ENCODE peak calls at places on chromosomes 6 and 20, in four cellular contexts. One of them, this sample, is unnamed.

GRCh38 chr6:41334482-41335023 is 855 bp upstream of the NCR2 start:
- DNase-seq in GM23338: no peak
- DNase-seq in ovary: no peak
- DNase-seq in uterus: no peak
- DNase-seq in this sample: peak; percentile 2

GRCh38 chr6:129672883-129673631 is 36.9 kb downstream of the ARHGAP18 start:
- DNase-seq in GM23338: no peak
- DNase-seq in ovary: no peak
- DNase-seq in uterus: no peak
- DNase-seq in this sample: no peak

GRCh38 chr20:9392892-9393857 is 121.2 kb upstream of the LAMP5 start:
- DNase-seq in GM23338: peak; percentile 91
- DNase-seq in ovary: peak; percentile 54
- DNase-seq in uterus: peak; percentile 56
- DNase-seq in this sample: peak; percentile 39

GRCh38 chr6:136788069-136788902 is 4.0 kb downstream of the MAP3K5 start:
- DNase-seq in GM23338: no peak
- DNase-seq in ovary: no peak
- DNase-seq in uterus: no peak
- DNase-seq in this sample: no peak

GRCh38 chr6:25192562-25192961 is 86.6 kb upstream of the CARMIL1 start:
- DNase-seq in GM23338: peak; percentile 22
- DNase-seq in ovary: peak; percentile 47
- DNase-seq in uterus: peak; percentile 56
- DNase-seq in this sample: no peak

GRCh38 chr6:153312633-153313032 is 181.6 kb upstream of the RGS17 start:
- DNase-seq in GM23338: peak; percentile 39
- DNase-seq in ovary: no peak
- DNase-seq in uterus: no peak
- DNase-seq in this sample: peak; percentile 5

GRCh38 chr6:87407531-87407895 is 259 bp upstream of the CFAP206 start:
- DNase-seq in GM23338: peak; percentile 65
- DNase-seq in ovary: no peak
- DNase-seq in uterus: no peak
- DNase-seq in this sample: peak; percentile 39

GRCh38 chr20:6882911-6883310 is 115.4 kb downstream of the BMP2 start:
- DNase-seq in GM23338: no peak
- DNase-seq in ovary: no peak
- DNase-seq in uterus: no peak
- DNase-seq in this sample: no peak

GRCh38 chr20:50310673-50311051 is 120.0 kb downstream of the CEBPB start:
- DNase-seq in GM23338: no peak
- DNase-seq in ovary: peak; percentile 33
- DNase-seq in uterus: no peak
- DNase-seq in this sample: no peak
- H3K4me1 ChIP-seq in GM23338: peaks cover 10% of the 10 kb centered on the region
- H3K4me1 ChIP-seq in ovary: peaks cover 25% of the 10 kb centered on the region
- H3K4me1 ChIP-seq in uterus: peaks cover 17% of the 10 kb centered on the region
- H3K4me1 ChIP-seq in this sample: peaks cover 9% of the 10 kb centered on the region

DNA sequence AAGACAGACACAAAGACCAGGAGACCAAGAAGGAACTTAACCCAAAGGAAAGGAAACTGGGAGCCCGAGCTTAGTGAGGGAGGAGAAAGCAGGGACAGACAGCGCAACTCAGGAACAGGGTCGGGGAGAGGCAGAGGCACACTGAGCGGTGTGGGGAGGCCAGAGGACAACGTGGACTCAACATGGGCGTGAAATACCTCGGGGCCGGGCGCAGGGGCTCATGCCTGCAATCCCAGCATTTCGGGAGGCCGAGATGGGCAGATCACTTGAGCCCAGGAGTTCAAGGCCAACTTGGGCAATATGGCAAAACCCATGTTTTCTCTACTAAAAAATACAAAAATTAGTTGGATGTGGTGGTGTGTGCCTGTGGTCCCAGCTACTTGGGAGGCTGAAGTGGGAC is 5.7 kb upstream of the RPS6KA2 start:
- DNase-seq in GM23338: no peak
- DNase-seq in ovary: no peak
- DNase-seq in uterus: no peak
- DNase-seq in this sample: no peak
- H3K4me1 ChIP-seq in GM23338: peaks cover 33% of the 10 kb centered on the region
- H3K4me1 ChIP-seq in ovary: peaks cover 2% of the 10 kb centered on the region
- H3K4me1 ChIP-seq in uterus: peaks cover 4% of the 10 kb centered on the region
- H3K4me1 ChIP-seq in this sample: peaks cover 9% of the 10 kb centered on the region

DNA sequence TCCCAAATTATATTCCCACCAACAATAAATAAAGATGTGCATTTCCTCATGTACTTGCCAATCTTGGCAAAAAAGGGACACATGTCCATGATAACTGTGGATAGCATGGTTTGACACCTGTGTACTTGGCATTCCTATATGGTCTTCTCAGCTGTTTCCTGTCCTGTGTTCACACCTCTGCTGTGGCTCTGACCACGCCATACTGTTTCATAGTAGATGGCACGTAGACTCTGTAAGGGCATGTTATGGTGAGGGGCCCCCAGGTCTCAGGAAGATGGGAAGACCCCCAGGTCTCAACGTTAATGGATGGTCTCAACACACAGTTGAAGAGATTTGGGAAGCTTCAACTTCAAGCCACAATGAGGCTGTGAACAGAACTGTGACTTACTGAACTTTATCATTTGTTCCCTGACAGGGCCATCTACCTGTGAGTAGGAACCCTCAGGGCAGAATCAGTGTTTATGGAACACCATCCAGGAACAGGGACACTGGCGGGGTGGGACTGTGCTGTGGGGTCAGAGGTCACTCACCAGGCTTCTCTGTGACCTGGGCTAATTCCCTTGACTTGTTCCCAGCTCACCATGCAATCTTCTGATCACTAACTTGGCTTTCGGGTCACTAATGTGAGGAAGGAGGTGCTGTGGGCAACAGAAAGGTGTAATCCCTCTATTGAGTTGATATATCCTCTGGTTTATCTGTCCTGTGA is 11.8 kb downstream of the ZBTB24 start:
- DNase-seq in GM23338: no peak
- DNase-seq in ovary: no peak
- DNase-seq in uterus: no peak
- DNase-seq in this sample: no peak
- H3K4me1 ChIP-seq in GM23338: no peaks in the 10 kb centered on the region
- H3K4me1 ChIP-seq in ovary: no peaks in the 10 kb centered on the region
- H3K4me1 ChIP-seq in uterus: no peaks in the 10 kb centered on the region
- H3K4me1 ChIP-seq in this sample: no peaks in the 10 kb centered on the region

GRCh38 chr6:6683964-6684363 is 95.4 kb downstream of the LY86 start:
- DNase-seq in GM23338: no peak
- DNase-seq in ovary: no peak
- DNase-seq in uterus: no peak
- DNase-seq in this sample: no peak

GRCh38 chr6:6679633-6680032 is 91.1 kb downstream of the LY86 start:
- DNase-seq in GM23338: no peak
- DNase-seq in ovary: no peak
- DNase-seq in uterus: no peak
- DNase-seq in this sample: no peak

GRCh38 chr6:6682225-6682624 is 93.7 kb downstream of the LY86 start:
- DNase-seq in GM23338: no peak
- DNase-seq in ovary: no peak
- DNase-seq in uterus: no peak
- DNase-seq in this sample: no peak

GRCh38 chr6:6680524-6680923 is 92.0 kb downstream of the LY86 start:
- DNase-seq in GM23338: no peak
- DNase-seq in ovary: no peak
- DNase-seq in uterus: no peak
- DNase-seq in this sample: no peak

GRCh38 chr6:6681443-6681842 is 92.9 kb downstream of the LY86 start:
- DNase-seq in GM23338: no peak
- DNase-seq in ovary: no peak
- DNase-seq in uterus: no peak
- DNase-seq in this sample: no peak
- H3K4me1 ChIP-seq in GM23338: peaks cover 19% of the 10 kb centered on the region
- H3K4me1 ChIP-seq in ovary: no peaks in the 10 kb centered on the region
- H3K4me1 ChIP-seq in uterus: no peaks in the 10 kb centered on the region
- H3K4me1 ChIP-seq in this sample: no peaks in the 10 kb centered on the region

GRCh38 chr6:45422541-45423110 is 44.9 kb upstream of the SUPT3H start:
- DNase-seq in GM23338: peak; percentile 62
- DNase-seq in ovary: peak; percentile 47
- DNase-seq in uterus: peak; percentile 39
- DNase-seq in this sample: peak; percentile 41

GRCh38 chr6:45420083-45420908 is 42.6 kb upstream of the SUPT3H start:
- DNase-seq in GM23338: peak; percentile 58
- DNase-seq in ovary: peak; percentile 26
- DNase-seq in uterus: no peak
- DNase-seq in this sample: peak; percentile 7

GRCh38 chr6:45423111-45423900 is 45.6 kb upstream of the SUPT3H start:
- DNase-seq in GM23338: peak; percentile 66
- DNase-seq in ovary: peak; percentile 53
- DNase-seq in uterus: peak; percentile 36
- DNase-seq in this sample: peak; percentile 14

GRCh38 chr6:45420909-45421699 is 43.4 kb upstream of the SUPT3H start:
- DNase-seq in GM23338: peak; percentile 47
- DNase-seq in ovary: no peak
- DNase-seq in uterus: no peak
- DNase-seq in this sample: no peak

DNA sequence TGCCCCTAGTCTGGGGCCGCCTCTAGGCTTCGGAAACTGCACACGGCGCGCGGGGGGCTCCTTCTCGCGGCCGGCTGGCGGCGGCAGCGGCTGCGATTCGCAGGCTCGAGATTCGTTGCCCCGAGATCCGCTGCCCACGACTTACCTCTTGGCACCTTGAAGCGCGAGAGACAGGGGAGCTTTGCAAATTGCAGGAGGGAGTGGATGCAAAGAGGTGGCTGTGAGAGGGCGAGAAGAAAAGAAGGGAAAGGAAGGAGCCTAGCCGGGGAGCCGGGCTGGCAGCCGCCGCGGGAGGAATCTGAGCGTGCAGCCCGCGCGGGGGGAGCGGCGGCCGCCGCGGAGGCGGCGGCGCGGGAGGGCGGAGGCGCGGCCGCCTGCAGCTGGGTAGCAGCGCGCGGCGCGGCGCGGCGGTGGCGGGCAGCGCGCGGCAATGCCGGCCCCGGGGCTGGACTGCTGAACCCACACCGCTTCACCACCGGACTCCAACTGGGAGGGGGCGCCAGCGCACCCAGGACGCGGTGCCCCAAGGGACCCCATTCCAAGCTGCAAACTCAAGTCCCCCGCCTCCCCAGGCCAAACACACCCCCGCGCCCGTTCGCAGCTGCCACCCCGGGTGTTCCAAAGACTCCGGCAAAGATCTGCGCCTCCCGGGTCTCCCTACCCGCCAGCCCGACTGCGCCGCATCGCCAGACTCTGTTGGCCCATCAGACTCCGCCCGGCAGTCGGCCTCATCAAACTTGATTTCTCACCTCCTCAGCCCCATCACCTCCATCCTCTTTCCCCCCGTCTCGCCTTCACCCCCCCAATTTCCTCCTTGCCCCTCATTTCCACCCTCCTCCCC is 44.2 kb upstream of the SUPT3H start:
- DNase-seq in GM23338: peak; percentile 57
- DNase-seq in ovary: peak; percentile 69
- DNase-seq in uterus: peak; percentile 47
- DNase-seq in this sample: peak; percentile 61
- H3K4me1 ChIP-seq in GM23338: peaks cover 33% of the 10 kb centered on the region
- H3K4me1 ChIP-seq in ovary: peaks cover 3% of the 10 kb centered on the region
- H3K4me1 ChIP-seq in uterus: peaks cover 15% of the 10 kb centered on the region
- H3K4me1 ChIP-seq in this sample: no peaks in the 10 kb centered on the region

DNA sequence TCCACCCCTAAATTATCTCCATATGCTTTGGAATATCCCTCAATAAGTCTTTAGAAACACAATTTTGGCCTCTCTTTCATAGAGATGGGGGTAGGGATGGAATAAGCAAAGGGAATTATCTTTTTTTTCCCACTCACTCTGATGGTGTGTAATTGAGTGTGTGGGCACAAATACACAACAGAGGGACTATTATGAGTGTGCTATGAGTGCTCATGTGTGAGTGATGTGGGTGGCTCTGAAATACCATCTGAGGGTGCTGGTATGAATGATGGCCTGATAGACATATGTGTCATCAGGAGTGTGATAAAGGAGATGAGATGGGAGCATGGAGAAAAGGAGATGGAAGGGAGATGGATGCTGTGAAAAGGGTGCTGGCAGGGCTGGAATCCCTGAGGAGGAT is 35.6 kb downstream of the GSS start:
- DNase-seq in GM23338: no peak
- DNase-seq in ovary: no peak
- DNase-seq in uterus: no peak
- DNase-seq in this sample: no peak
- H3K4me1 ChIP-seq in GM23338: no peaks in the 10 kb centered on the region
- H3K4me1 ChIP-seq in ovary: peaks cover 2% of the 10 kb centered on the region
- H3K4me1 ChIP-seq in uterus: no peaks in the 10 kb centered on the region
- H3K4me1 ChIP-seq in this sample: no peaks in the 10 kb centered on the region

GRCh38 chr6:131177996-131178395 is 42.7 kb downstream of the AKAP7 start:
- DNase-seq in GM23338: no peak
- DNase-seq in ovary: no peak
- DNase-seq in uterus: no peak
- DNase-seq in this sample: no peak

GRCh38 chr6:131183427-131184095 is 48.3 kb downstream of the AKAP7 start:
- DNase-seq in GM23338: peak; percentile 54
- DNase-seq in ovary: no peak
- DNase-seq in uterus: no peak
- DNase-seq in this sample: no peak

DNA sequence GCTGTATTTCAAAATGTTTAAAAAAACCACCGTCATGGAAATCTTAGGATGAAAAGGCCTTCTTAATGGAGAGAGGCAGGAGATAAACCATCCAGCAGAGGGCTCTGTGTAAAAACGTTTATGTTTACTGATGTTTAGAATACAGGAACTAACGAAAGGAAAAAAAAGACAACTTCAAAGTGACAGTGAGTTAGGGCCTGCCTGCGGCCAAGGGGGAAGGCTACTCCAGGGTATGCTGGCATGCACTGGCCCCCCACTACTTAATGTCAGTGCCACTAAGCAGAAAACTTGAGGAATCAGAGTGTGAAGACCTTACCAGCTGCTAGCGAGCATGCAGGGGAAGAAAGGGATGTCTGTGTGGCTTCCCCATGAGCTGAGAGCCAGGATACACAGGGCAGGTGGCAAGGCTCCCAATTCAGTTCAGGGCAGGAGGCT is 47.7 kb downstream of the AKAP7 start:
- DNase-seq in GM23338: peak; percentile 82
- DNase-seq in ovary: no peak
- DNase-seq in uterus: no peak
- DNase-seq in this sample: no peak
- H3K4me1 ChIP-seq in GM23338: no peaks in the 10 kb centered on the region
- H3K4me1 ChIP-seq in ovary: no peaks in the 10 kb centered on the region
- H3K4me1 ChIP-seq in uterus: no peaks in the 10 kb centered on the region
- H3K4me1 ChIP-seq in this sample: no peaks in the 10 kb centered on the region

GRCh38 chr20:57897156-57897874 is 187.5 kb upstream of the PMEPA1 start:
- DNase-seq in GM23338: no peak
- DNase-seq in ovary: no peak
- DNase-seq in uterus: no peak
- DNase-seq in this sample: no peak
- H3K4me1 ChIP-seq in GM23338: no peaks in the 10 kb centered on the region
- H3K4me1 ChIP-seq in ovary: no peaks in the 10 kb centered on the region
- H3K4me1 ChIP-seq in uterus: no peaks in the 10 kb centered on the region
- H3K4me1 ChIP-seq in this sample: no peaks in the 10 kb centered on the region

GRCh38 chr20:41307021-41307420 is 10.5 kb downstream of the ZHX3 start:
- DNase-seq in GM23338: no peak
- DNase-seq in ovary: no peak
- DNase-seq in uterus: no peak
- DNase-seq in this sample: no peak

GRCh38 chr20:41304002-41304401 is 13.5 kb downstream of the ZHX3 start:
- DNase-seq in GM23338: no peak
- DNase-seq in ovary: no peak
- DNase-seq in uterus: no peak
- DNase-seq in this sample: no peak

GRCh38 chr20:41300906-41301305 is 16.6 kb downstream of the ZHX3 start:
- DNase-seq in GM23338: no peak
- DNase-seq in ovary: no peak
- DNase-seq in uterus: no peak
- DNase-seq in this sample: no peak

GRCh38 chr20:41306061-41306727 is 11.3 kb downstream of the ZHX3 start:
- DNase-seq in GM23338: no peak
- DNase-seq in ovary: no peak
- DNase-seq in uterus: no peak
- DNase-seq in this sample: no peak

GRCh38 chr20:41304413-41305079 is 13.0 kb downstream of the ZHX3 start:
- DNase-seq in GM23338: no peak
- DNase-seq in ovary: no peak
- DNase-seq in uterus: no peak
- DNase-seq in this sample: no peak
- H3K4me1 ChIP-seq in GM23338: peaks cover 7% of the 10 kb centered on the region
- H3K4me1 ChIP-seq in ovary: peaks cover 10% of the 10 kb centered on the region
- H3K4me1 ChIP-seq in uterus: no peaks in the 10 kb centered on the region
- H3K4me1 ChIP-seq in this sample: no peaks in the 10 kb centered on the region

This sample was measured in prostate gland.